ENCODE peak calls at places on chromosomes 5 and 9, in five cellular contexts. F is endodermal cell, L is Peyer's patch, P is heart right ventricle, B is GM23248. A is an unnamed sample.

GRCh38 chr5:166883016-166883415 is 1408.4 kb upstream of the WWC1 start:
- DNase-seq in F (no peak), L (no peak), P (no peak), B (no peak), A (no peak)

GRCh38 chr9:19375536-19375935 is 4.5 kb downstream of the RPS6 start:
- DNase-seq in F (no peak), L (no peak), P (no peak), B (peak), A (no peak)

GRCh38 chr5:80937591-80937990 is 22.6 kb upstream of the RASGRF2 start:
- DNase-seq in F (no peak), L (no peak), P (no peak), B (peak), A (peak)

GRCh38 chr9:84322830-84323229 is 17.7 kb downstream of the SLC28A3 start:
- DNase-seq in F (no peak), L (no peak), P (no peak), B (peak), A (peak)

GRCh38 chr9:18499987-18500386 is 26.0 kb downstream of the ADAMTSL1 start:
- DNase-seq in F (no peak), L (no peak), P (no peak), B (no peak), A (peak)

GRCh38 chr5:57836921-57837320 is 354.3 kb upstream of the ACTBL2 start:
- DNase-seq in F (no peak), L (no peak), P (no peak), B (peak), A (no peak)

GRCh38 chr9:653421-653820 is 188.1 kb upstream of the DMRT1 start:
- DNase-seq in F (no peak), L (no peak), P (no peak), B (no peak), A (no peak)

GRCh38 chr5:150254363-150255154 is 35.0 kb downstream of the CAMK2A start:
- DNase-seq in F (no peak), L (no peak), P (peak), B (no peak), A (no peak)

GRCh38 chr5:147813696-147814095 is 17.8 kb downstream of the SPINK1 start:
- DNase-seq in F (no peak), L (no peak), P (no peak), B (no peak), A (no peak)

GRCh38 chr9:136625101-136626065 is 37.3 kb upstream of the EGFL7 start:
- DNase-seq in F (peak), L (peak), P (peak), B (peak), A (peak)

GRCh38 chr5:132272341-132273210 is 15.1 kb downstream of the PDLIM4 start:
- DNase-seq in F (peak), L (peak), P (no peak), B (peak), A (peak)

GRCh38 chr5:134162592-134162991 is 14.2 kb downstream of the SKP1 start:
- DNase-seq in F (no peak), L (no peak), P (no peak), B (no peak), A (no peak)

GRCh38 chr5:110880413-110880812 is 141.6 kb downstream of the SLC25A46 start:
- DNase-seq in F (no peak), L (peak), P (peak), B (peak), A (peak)

GRCh38 chr5:127506616-127507015 is 10.8 kb upstream of the PRRC1 start:
- DNase-seq in F (peak), L (no peak), P (no peak), B (no peak), A (no peak)

GRCh38 chr5:112417931-112418358 is 1.1 kb downstream of the EPB41L4A start:
- DNase-seq in F (peak), L (peak), P (peak), B (peak), A (peak)

GRCh38 chr5:93582677-93583524 is at the start of gene NR2F1:
- DNase-seq in F (peak), L (peak), P (peak), B (peak), A (peak)

GRCh38 chr5:132190161-132190817 is 37.4 kb downstream of the P4HA2 start:
- DNase-seq in F (peak), L (no peak), P (peak), B (peak), A (peak)

GRCh38 chr9:98432960-98433359 is 177.5 kb upstream of the TBC1D2 start:
- DNase-seq in F (no peak), L (no peak), P (no peak), B (no peak), A (no peak)

GRCh38 chr5:77853353-77853907 is 77.3 kb upstream of the TBCA start:
- DNase-seq in F (no peak), L (no peak), P (no peak), B (peak), A (no peak)

GRCh38 chr5:77852514-77853352 is 76.6 kb upstream of the TBCA start:
- DNase-seq in F (peak), L (peak), P (peak), B (peak), A (peak)

GRCh38 chr5:77851229-77852067 is 75.3 kb upstream of the TBCA start:
- DNase-seq in F (peak), L (no peak), P (peak), B (peak), A (no peak)

GRCh38 chr5:77850536-77851228 is 74.5 kb upstream of the TBCA start:
- DNase-seq in F (peak), L (no peak), P (no peak), B (no peak), A (no peak)

DNA sequence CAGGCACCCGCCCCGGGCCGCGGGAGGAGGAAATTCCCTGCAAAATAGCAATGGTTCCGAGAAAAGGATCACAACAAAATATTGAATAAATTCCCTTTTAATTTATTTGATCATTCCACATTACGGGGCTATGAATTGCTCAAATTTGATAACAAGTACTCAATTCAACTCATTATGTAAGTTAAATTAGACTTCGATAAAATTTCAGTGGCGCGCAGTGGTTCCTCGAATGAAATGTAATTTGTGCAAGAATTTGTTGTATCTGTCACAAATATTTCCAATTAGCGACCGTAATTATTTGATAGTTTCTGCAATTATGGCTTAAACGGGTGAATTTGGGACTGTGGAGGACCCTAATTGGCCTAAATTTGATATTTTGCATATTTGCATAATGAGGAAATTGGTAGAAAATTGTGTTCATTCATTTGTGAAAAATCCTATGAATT is 76.0 kb upstream of the TBCA start:
- DNase-seq in F (no peak), L (no peak), P (no peak), B (no peak), A (no peak)
- H3K27ac ChIP-seq in F (no peak), L (peak), P (peak), B (peak), A (peak)

DNA sequence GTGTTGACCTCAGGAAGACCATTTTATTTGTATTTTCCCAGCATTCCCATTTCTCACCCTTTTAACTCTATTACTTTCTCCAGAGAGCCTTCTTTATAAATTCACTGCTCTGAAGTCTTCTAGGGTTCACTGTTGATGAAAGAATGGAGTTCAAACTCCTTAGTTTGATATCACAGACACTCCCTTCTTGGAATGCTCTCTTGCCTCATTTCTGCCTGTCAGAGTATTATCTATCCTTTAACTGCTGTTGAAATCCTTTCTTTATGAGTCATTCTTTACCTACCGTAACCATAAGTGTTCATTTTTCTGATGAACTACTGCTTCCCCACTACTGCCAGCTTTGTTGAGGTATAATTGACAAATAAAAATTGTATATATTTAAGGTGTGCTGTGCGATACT is 4.3 kb downstream of the RIC1 start:
- DNase-seq in F (no peak), L (no peak), P (no peak), B (peak), A (peak)
- H3K27ac ChIP-seq in F (no peak), L (no peak), P (no peak), B (no peak), A (no peak)

DNA sequence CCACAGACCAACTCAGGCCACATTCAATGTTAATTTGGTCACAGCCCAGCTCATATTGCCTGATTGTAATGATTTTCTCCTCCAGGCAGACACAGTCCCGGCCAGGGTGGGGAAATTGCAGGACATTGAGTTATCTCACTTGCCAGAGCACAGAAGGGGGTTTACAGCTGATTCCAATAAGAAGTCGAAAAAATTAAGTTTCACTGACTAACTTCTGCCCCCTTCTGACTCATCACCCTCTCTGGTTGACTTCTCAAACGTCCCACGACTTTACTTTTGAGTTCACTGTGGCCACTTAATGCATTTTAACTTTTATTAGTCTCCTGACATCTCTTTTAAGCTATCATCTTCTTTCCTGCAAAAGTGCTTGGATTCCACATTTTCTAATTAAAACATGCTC is 321.4 kb upstream of the WWC1 start:
- DNase-seq in F (no peak), L (no peak), P (no peak), B (peak), A (no peak)
- H3K27ac ChIP-seq in F (no peak), L (no peak), P (no peak), B (peak), A (no peak)

GRCh38 chr9:70587143-70587710 is 172.8 kb upstream of the KLF9 start:
- DNase-seq in F (no peak), L (no peak), P (peak), B (peak), A (peak)

GRCh38 chr9:70590264-70590646 is 175.8 kb upstream of the KLF9 start:
- DNase-seq in F (no peak), L (no peak), P (no peak), B (peak), A (no peak)

GRCh38 chr9:70588999-70589398 is 174.5 kb upstream of the KLF9 start:
- DNase-seq in F (no peak), L (no peak), P (no peak), B (no peak), A (no peak)

GRCh38 chr9:70589571-70590263 is 175.3 kb upstream of the KLF9 start:
- DNase-seq in F (no peak), L (no peak), P (peak), B (peak), A (peak)

DNA sequence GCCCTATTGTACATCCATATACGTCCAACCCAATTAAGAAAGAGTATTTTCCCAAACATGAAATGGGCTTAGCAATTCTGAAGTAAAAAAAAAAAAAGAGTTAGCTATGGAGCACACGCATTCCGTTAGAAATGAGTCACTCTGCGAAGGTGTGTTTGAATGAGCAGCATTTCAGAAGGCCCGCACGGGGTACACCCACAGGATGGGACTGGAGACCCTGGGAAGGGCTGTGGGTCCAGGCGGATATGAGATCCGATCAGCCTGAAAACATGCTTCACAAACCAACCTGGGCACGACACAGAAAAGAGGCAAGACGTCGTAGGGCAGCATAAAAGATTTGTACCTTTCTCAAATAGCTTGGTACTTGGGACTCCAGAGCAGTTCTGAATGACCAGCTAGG is 173.9 kb upstream of the KLF9 start:
- DNase-seq in F (no peak), L (no peak), P (no peak), B (no peak), A (no peak)
- H3K27ac ChIP-seq in F (no peak), L (no peak), P (peak), B (peak), A (no peak)

GRCh38 chr9:114908796-114909448 is 21.5 kb downstream of the TNFSF8 start:
- DNase-seq in F (peak), L (no peak), P (no peak), B (peak), A (no peak)

GRCh38 chr9:114911167-114911821 is 19.1 kb downstream of the TNFSF8 start:
- DNase-seq in F (peak), L (no peak), P (peak), B (peak), A (no peak)

GRCh38 chr9:114908104-114908621 is 22.2 kb downstream of the TNFSF8 start:
- DNase-seq in F (peak), L (peak), P (no peak), B (peak), A (no peak)

GRCh38 chr9:114909657-114910056 is 20.7 kb downstream of the TNFSF8 start:
- DNase-seq in F (no peak), L (no peak), P (no peak), B (no peak), A (no peak)

DNA sequence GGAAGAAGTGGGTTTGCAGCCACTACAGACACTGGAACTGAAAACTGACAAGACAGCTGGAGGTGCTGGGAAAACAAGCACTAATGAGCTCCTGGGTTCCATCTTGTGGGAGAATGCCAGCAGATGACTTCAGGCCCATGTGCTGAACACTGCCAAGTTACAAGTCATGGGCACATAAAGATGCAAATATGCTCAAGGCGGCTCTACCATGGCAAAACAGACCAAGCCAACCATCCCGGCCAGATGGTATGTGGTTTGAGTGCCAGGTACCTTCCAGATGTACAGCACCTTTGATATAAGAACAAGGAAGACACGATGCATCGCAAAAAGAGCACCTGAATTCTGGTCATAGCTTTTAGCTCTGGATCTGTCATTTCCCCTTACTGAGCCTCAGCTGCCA is 19.9 kb downstream of the TNFSF8 start:
- DNase-seq in F (no peak), L (peak), P (no peak), B (peak), A (no peak)
- H3K27ac ChIP-seq in F (no peak), L (peak), P (no peak), B (no peak), A (no peak)

GRCh38 chr9:75712690-75713089 is 177.8 kb upstream of the PCSK5 start:
- DNase-seq in F (no peak), L (no peak), P (no peak), B (no peak), A (peak)

GRCh38 chr9:75715360-75715759 is 175.1 kb upstream of the PCSK5 start:
- DNase-seq in F (no peak), L (no peak), P (no peak), B (no peak), A (peak)

GRCh38 chr9:75709698-75710097 is 180.8 kb upstream of the PCSK5 start:
- DNase-seq in F (no peak), L (no peak), P (no peak), B (no peak), A (no peak)

GRCh38 chr9:75713373-75713772 is 177.1 kb upstream of the PCSK5 start:
- DNase-seq in F (no peak), L (no peak), P (no peak), B (no peak), A (no peak)
- H3K27ac ChIP-seq in F (no peak), L (no peak), P (no peak), B (no peak), A (no peak)

DNA sequence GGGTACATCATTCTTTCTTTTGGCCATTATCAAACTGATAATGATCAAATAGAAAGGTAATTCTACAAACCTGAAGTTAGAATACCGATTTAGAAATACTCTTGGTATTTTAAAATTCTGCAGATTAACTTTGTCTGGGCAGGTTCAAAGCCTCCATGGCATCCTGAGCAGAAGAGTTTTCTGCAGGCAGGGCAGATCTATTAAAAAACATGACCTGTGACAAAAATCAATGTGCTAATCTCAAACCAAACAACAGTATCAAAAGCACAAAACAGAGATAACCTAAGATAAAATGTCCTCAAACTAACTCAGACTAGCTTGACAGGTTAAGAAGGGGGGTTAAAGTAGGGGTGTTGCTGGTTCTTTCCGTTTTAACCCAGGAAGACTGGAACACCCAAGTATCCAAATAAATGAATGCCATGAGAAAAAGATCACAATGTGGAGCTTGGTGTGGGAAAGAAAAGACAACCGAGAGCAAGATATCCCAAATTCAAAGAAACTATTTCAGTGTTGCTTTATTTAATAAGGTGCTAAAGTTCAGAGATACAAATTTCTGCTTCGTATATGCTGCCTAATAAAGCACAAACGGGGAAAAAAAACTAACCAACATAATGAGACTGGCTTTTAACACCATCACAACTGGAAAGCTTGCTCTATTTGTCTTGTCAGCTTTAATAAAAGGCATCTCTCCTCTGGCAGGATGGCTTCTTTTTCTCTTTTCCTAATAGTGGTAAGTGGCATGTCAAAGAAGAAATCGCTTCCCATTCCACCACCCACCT is 2.4 kb downstream of the EFNA5 start:
- DNase-seq in F (no peak), L (no peak), P (no peak), B (no peak), A (peak)
- H3K27ac ChIP-seq in F (no peak), L (no peak), P (peak), B (no peak), A (no peak)

A was measured in brain microvascular endothelial cell.